ENCODE peak calls at places on chromosomes 11 and 22, in seven cellular contexts. One of them, this sample, is unnamed. For H3K36me3 and H3K4me1, the result is how much of the 10 kb centered on the place peaks cover.

GRCh38 chr11:63549411-63549810 is 12.8 kb downstream of the PLAAT4 start:
- DNase-seq in lower lobe of right lung: no peak
- DNase-seq in cardiac muscle cell: no peak
- DNase-seq in pancreas: no peak
- DNase-seq in ovary: no peak
- DNase-seq in uterus: no peak
- DNase-seq in mammary epithelial cell: no peak
- DNase-seq in this sample: no peak

GRCh38 chr11:6204708-6205107 is 649 bp upstream of the C11orf42 start:
- DNase-seq in lower lobe of right lung: no peak
- DNase-seq in cardiac muscle cell: peak
- DNase-seq in pancreas: no peak
- DNase-seq in ovary: no peak
- DNase-seq in uterus: no peak
- DNase-seq in mammary epithelial cell: no peak
- DNase-seq in this sample: no peak

GRCh38 chr11:125123947-125124633 is 12.7 kb upstream of the TMEM218 start:
- DNase-seq in lower lobe of right lung: peak
- DNase-seq in cardiac muscle cell: peak
- DNase-seq in pancreas: peak
- DNase-seq in ovary: peak
- DNase-seq in uterus: no peak
- DNase-seq in mammary epithelial cell: peak
- DNase-seq in this sample: peak

GRCh38 chr11:117906710-117907109 is 22.5 kb downstream of the TMPRSS13 start:
- DNase-seq in lower lobe of right lung: no peak
- DNase-seq in cardiac muscle cell: no peak
- DNase-seq in pancreas: no peak
- DNase-seq in ovary: no peak
- DNase-seq in uterus: no peak
- DNase-seq in mammary epithelial cell: no peak
- DNase-seq in this sample: no peak

GRCh38 chr22:50276143-50276542 is 6.0 kb upstream of the MAPK11 start:
- DNase-seq in lower lobe of right lung: peak
- DNase-seq in cardiac muscle cell: peak
- DNase-seq in pancreas: peak
- DNase-seq in ovary: peak
- DNase-seq in uterus: no peak
- DNase-seq in mammary epithelial cell: no peak
- DNase-seq in this sample: peak

GRCh38 chr11:19072464-19072863 is 11.9 kb upstream of the MRGPRX2 start:
- DNase-seq in lower lobe of right lung: peak
- DNase-seq in cardiac muscle cell: no peak
- DNase-seq in pancreas: no peak
- DNase-seq in ovary: no peak
- DNase-seq in uterus: no peak
- DNase-seq in mammary epithelial cell: no peak
- DNase-seq in this sample: peak

GRCh38 chr11:279040-279965 is 1.1 kb downstream of the NLRP6 start:
- DNase-seq in lower lobe of right lung: peak
- DNase-seq in cardiac muscle cell: no peak
- DNase-seq in pancreas: peak
- DNase-seq in ovary: peak
- DNase-seq in uterus: no peak
- DNase-seq in mammary epithelial cell: no peak
- DNase-seq in this sample: peak

GRCh38 chr22:20567993-20568417 is 60.6 kb downstream of the MED15 start:
- DNase-seq in lower lobe of right lung: no peak
- DNase-seq in cardiac muscle cell: peak
- DNase-seq in pancreas: no peak
- DNase-seq in ovary: no peak
- DNase-seq in uterus: no peak
- DNase-seq in mammary epithelial cell: no peak
- DNase-seq in this sample: no peak

GRCh38 chr11:114057605-114058004 is 1.9 kb upstream of the ZBTB16 start:
- DNase-seq in lower lobe of right lung: no peak
- DNase-seq in cardiac muscle cell: no peak
- DNase-seq in pancreas: no peak
- DNase-seq in ovary: no peak
- DNase-seq in uterus: no peak
- DNase-seq in mammary epithelial cell: no peak
- DNase-seq in this sample: no peak

GRCh38 chr11:19281555-19281954 is 40.8 kb upstream of the E2F8 start:
- DNase-seq in lower lobe of right lung: no peak
- DNase-seq in cardiac muscle cell: no peak
- DNase-seq in pancreas: no peak
- DNase-seq in ovary: no peak
- DNase-seq in uterus: no peak
- DNase-seq in mammary epithelial cell: no peak
- DNase-seq in this sample: no peak

GRCh38 chr11:2664331-2664730 is 35.5 kb downstream of the KCNQ1OT1 start:
- DNase-seq in lower lobe of right lung: no peak
- DNase-seq in cardiac muscle cell: no peak
- DNase-seq in pancreas: no peak
- DNase-seq in ovary: peak
- DNase-seq in uterus: no peak
- DNase-seq in mammary epithelial cell: no peak
- DNase-seq in this sample: no peak

GRCh38 chr11:111327908-111328624 is 29.7 kb downstream of the POU2AF3 start:
- DNase-seq in lower lobe of right lung: peak
- DNase-seq in cardiac muscle cell: no peak
- DNase-seq in pancreas: peak
- DNase-seq in ovary: no peak
- DNase-seq in uterus: no peak
- DNase-seq in mammary epithelial cell: no peak
- DNase-seq in this sample: no peak

GRCh38 chr11:90775573-90776165 is 552.8 kb upstream of the CHORDC1 start:
- DNase-seq in lower lobe of right lung: no peak
- DNase-seq in cardiac muscle cell: no peak
- DNase-seq in pancreas: no peak
- DNase-seq in ovary: no peak
- DNase-seq in uterus: no peak
- DNase-seq in mammary epithelial cell: no peak
- DNase-seq in this sample: no peak

GRCh38 chr11:58594826-58595225 is 16.0 kb downstream of the ZFP91 start:
- DNase-seq in lower lobe of right lung: no peak
- DNase-seq in cardiac muscle cell: no peak
- DNase-seq in pancreas: no peak
- DNase-seq in ovary: no peak
- DNase-seq in uterus: no peak
- DNase-seq in mammary epithelial cell: no peak
- DNase-seq in this sample: no peak
- H3K36me3 ChIP-seq in lower lobe of right lung: under half
- H3K36me3 ChIP-seq in cardiac muscle cell: under half
- H3K36me3 ChIP-seq in pancreas: under half
- H3K36me3 ChIP-seq in ovary: under half
- H3K36me3 ChIP-seq in uterus: under half
- H3K36me3 ChIP-seq in mammary epithelial cell: under half
- H3K36me3 ChIP-seq in this sample: under half

DNA sequence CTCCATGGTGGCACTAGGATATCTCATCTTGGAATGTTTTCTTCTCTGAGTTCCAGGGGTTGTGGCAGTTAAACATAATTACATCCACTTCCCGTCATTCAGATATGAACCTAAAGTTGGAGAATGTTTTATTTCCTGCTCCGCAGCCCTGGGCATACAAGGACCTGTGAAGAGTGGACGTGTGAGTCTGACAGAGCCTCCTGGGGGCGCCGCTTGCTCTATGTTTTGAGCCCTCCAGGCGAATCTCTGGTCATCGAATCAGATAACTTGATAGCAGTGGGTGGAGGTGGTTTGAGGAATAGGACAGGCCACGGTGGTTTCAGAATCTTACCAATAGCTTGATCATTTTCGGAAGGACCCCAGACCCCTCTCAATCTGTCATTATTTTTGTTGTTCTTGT is 174.2 kb downstream of the NTM start:
- DNase-seq in lower lobe of right lung: no peak
- DNase-seq in cardiac muscle cell: no peak
- DNase-seq in pancreas: no peak
- DNase-seq in ovary: no peak
- DNase-seq in uterus: no peak
- DNase-seq in mammary epithelial cell: no peak
- DNase-seq in this sample: no peak
- H3K4me1 ChIP-seq in lower lobe of right lung: under half
- H3K4me1 ChIP-seq in cardiac muscle cell: under half
- H3K4me1 ChIP-seq in pancreas: under half
- H3K4me1 ChIP-seq in ovary: under half
- H3K4me1 ChIP-seq in uterus: under half
- H3K4me1 ChIP-seq in mammary epithelial cell: under half
- H3K4me1 ChIP-seq in this sample: under half

GRCh38 chr11:72456651-72457050 is 22.3 kb upstream of the CLPB start:
- DNase-seq in lower lobe of right lung: no peak
- DNase-seq in cardiac muscle cell: no peak
- DNase-seq in pancreas: no peak
- DNase-seq in ovary: no peak
- DNase-seq in uterus: no peak
- DNase-seq in mammary epithelial cell: no peak
- DNase-seq in this sample: no peak

GRCh38 chr11:72451836-72452376 is 17.6 kb upstream of the CLPB start:
- DNase-seq in lower lobe of right lung: peak
- DNase-seq in cardiac muscle cell: no peak
- DNase-seq in pancreas: no peak
- DNase-seq in ovary: no peak
- DNase-seq in uterus: no peak
- DNase-seq in mammary epithelial cell: no peak
- DNase-seq in this sample: no peak

GRCh38 chr11:72460091-72460647 is 25.8 kb upstream of the CLPB start:
- DNase-seq in lower lobe of right lung: no peak
- DNase-seq in cardiac muscle cell: no peak
- DNase-seq in pancreas: no peak
- DNase-seq in ovary: no peak
- DNase-seq in uterus: no peak
- DNase-seq in mammary epithelial cell: no peak
- DNase-seq in this sample: no peak

DNA sequence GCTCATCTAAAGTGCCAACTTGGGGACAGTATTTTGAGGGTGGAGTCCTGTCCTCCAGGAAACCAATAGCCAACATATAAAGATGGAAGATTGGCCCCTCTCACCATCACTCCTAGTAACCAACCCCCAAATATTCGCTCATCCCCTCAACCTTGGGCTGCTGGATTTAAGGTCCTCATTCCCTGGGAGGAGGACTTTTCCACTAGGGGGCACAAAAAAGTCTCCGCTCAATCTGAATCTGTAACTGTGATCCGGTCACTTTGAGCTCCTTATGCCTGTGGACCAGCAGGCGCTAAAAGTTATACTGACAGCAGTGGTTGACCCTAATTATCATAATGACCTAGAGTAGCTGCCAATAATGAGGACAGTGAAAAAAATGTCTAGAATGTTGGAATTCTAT is 20.5 kb upstream of the CLPB start:
- DNase-seq in lower lobe of right lung: no peak
- DNase-seq in cardiac muscle cell: no peak
- DNase-seq in pancreas: no peak
- DNase-seq in ovary: no peak
- DNase-seq in uterus: no peak
- DNase-seq in mammary epithelial cell: no peak
- DNase-seq in this sample: no peak
- TF ChIP-seq CTCF in lower lobe of right lung: no peak
- TF ChIP-seq CTCF in cardiac muscle cell: peak
- TF ChIP-seq CTCF in pancreas: no peak
- TF ChIP-seq CTCF in ovary: no peak
- TF ChIP-seq CTCF in uterus: no peak
- TF ChIP-seq CTCF in mammary epithelial cell: no peak
- TF ChIP-seq CTCF in this sample: no peak

GRCh38 chr22:21933899-21934298 is 18.7 kb downstream of the PPM1F start:
- DNase-seq in lower lobe of right lung: no peak
- DNase-seq in cardiac muscle cell: no peak
- DNase-seq in pancreas: no peak
- DNase-seq in ovary: no peak
- DNase-seq in uterus: no peak
- DNase-seq in mammary epithelial cell: no peak
- DNase-seq in this sample: no peak
- H3K36me3 ChIP-seq in lower lobe of right lung: half or more
- H3K36me3 ChIP-seq in cardiac muscle cell: under half
- H3K36me3 ChIP-seq in pancreas: under half
- H3K36me3 ChIP-seq in ovary: under half
- H3K36me3 ChIP-seq in uterus: under half
- H3K36me3 ChIP-seq in mammary epithelial cell: under half
- H3K36me3 ChIP-seq in this sample: under half

GRCh38 chr11:8080674-8081590 is at the start of gene TUB:
- DNase-seq in lower lobe of right lung: no peak
- DNase-seq in cardiac muscle cell: peak
- DNase-seq in pancreas: no peak
- DNase-seq in ovary: peak
- DNase-seq in uterus: no peak
- DNase-seq in mammary epithelial cell: no peak
- DNase-seq in this sample: no peak
- H3K4me1 ChIP-seq in lower lobe of right lung: under half
- H3K4me1 ChIP-seq in cardiac muscle cell: under half
- H3K4me1 ChIP-seq in pancreas: under half
- H3K4me1 ChIP-seq in ovary: under half
- H3K4me1 ChIP-seq in uterus: under half
- H3K4me1 ChIP-seq in mammary epithelial cell: under half
- H3K4me1 ChIP-seq in this sample: under half

This sample was measured in Peyer's patch.